ENCODE peak calls at places on chromosomes 4 and X, in nine cellular contexts. R is lower leg skin, G is adrenal gland, O is ovary, T is spleen, K is HCT116, A is A549, E is suprapubic skin, V is body of pancreas. J is an unnamed sample.

GRCh38 chr4:171650543-171650942 is 162.7 kb upstream of the GALNTL6 start:
- DNase-seq in R (no peak), G (no peak), O (no peak), T (no peak), K (no peak), A (no peak), E (no peak), V (no peak), J (no peak)

GRCh38 chr4:43374352-43374751 is 481.8 kb downstream of the GRXCR1 start:
- DNase-seq in R (no peak), G (no peak), O (no peak), T (no peak), K (no peak), A (no peak), E (no peak), V (no peak), J (no peak)

GRCh38 chrX:53089224-53089842 is 4.6 kb upstream of the KANTR start:
- DNase-seq in R (no peak), G (peak), O (peak), T (peak), K (peak), A (peak), E (no peak), V (peak), J (no peak)

GRCh38 chr4:2341911-2342652 is 76.4 kb downstream of the ZFYVE28 start:
- DNase-seq in R (peak), G (no peak), O (peak), T (peak), K (no peak), A (no peak), E (peak), V (no peak), J (peak)

GRCh38 chrX:20263474-20263873 is 3.2 kb downstream of the RPS6KA3 start:
- DNase-seq in R (no peak), G (no peak), O (no peak), T (no peak), K (no peak), A (peak), E (no peak), V (no peak), J (no peak)

GRCh38 chr4:153222790-153223417 is 18.7 kb downstream of the TRIM2 start:
- DNase-seq in R (peak), G (peak), O (peak), T (peak), K (no peak), A (no peak), E (peak), V (peak), J (peak)

GRCh38 chr4:143658336-143658735 is 42.1 kb downstream of the FREM3 start:
- DNase-seq in R (no peak), G (no peak), O (no peak), T (no peak), K (no peak), A (no peak), E (no peak), V (no peak), J (no peak)

GRCh38 chrX:120769576-120770341 is 105.9 kb downstream of the CT47B1 start:
- DNase-seq in R (no peak), G (peak), O (no peak), T (no peak), K (peak), A (peak), E (no peak), V (peak), J (no peak)

GRCh38 chr4:2799971-2800690 is 7.2 kb downstream of the SH3BP2 start:
- DNase-seq in R (peak), G (peak), O (peak), T (peak), K (no peak), A (no peak), E (peak), V (peak), J (no peak)

GRCh38 chr4:13645075-13645474 is 17.6 kb upstream of the BOD1L1 start:
- DNase-seq in R (no peak), G (no peak), O (no peak), T (no peak), K (no peak), A (no peak), E (no peak), V (no peak), J (no peak)

GRCh38 chr4:14924945-14925344 is 77.3 kb upstream of the CPEB2 start:
- DNase-seq in R (no peak), G (no peak), O (no peak), T (peak), K (no peak), A (no peak), E (no peak), V (no peak), J (no peak)

GRCh38 chr4:177356191-177356590 is 46.5 kb downstream of the NEIL3 start:
- DNase-seq in R (no peak), G (no peak), O (no peak), T (no peak), K (no peak), A (no peak), E (no peak), V (no peak), J (no peak)

GRCh38 chr4:6751611-6752485 is 30.7 kb upstream of the KIAA0232 start:
- DNase-seq in R (no peak), G (no peak), O (no peak), T (no peak), K (no peak), A (no peak), E (no peak), V (no peak), J (no peak)

GRCh38 chr4:6754481-6755087 is 27.9 kb upstream of the KIAA0232 start:
- DNase-seq in R (no peak), G (no peak), O (no peak), T (no peak), K (no peak), A (no peak), E (no peak), V (no peak), J (no peak)

GRCh38 chr4:6753891-6754290 is 28.6 kb upstream of the KIAA0232 start:
- DNase-seq in R (no peak), G (no peak), O (no peak), T (no peak), K (no peak), A (no peak), E (no peak), V (no peak), J (no peak)

GRCh38 chr4:6752486-6752829 is 30.1 kb upstream of the KIAA0232 start:
- DNase-seq in R (no peak), G (no peak), O (no peak), T (no peak), K (no peak), A (no peak), E (no peak), V (no peak), J (no peak)

GRCh38 chr4:6753103-6753560 is 29.4 kb upstream of the KIAA0232 start:
- DNase-seq in R (no peak), G (no peak), O (no peak), T (no peak), K (no peak), A (no peak), E (no peak), V (no peak), J (no peak)
- TF ChIP-seq POLR2A in R (no peak), G (no peak), O (no peak), T (no peak), K (no peak), A (no peak), E (no peak), V (no peak), J (no peak)

GRCh38 chr4:4884611-4885010 is 25.1 kb downstream of the MSX1 start:
- DNase-seq in R (peak), G (no peak), O (no peak), T (no peak), K (no peak), A (no peak), E (peak), V (no peak), J (no peak)

GRCh38 chr4:4881432-4881831 is 22.0 kb downstream of the MSX1 start:
- DNase-seq in R (no peak), G (no peak), O (no peak), T (no peak), K (no peak), A (no peak), E (no peak), V (no peak), J (no peak)

GRCh38 chr4:4875611-4876010 is 16.1 kb downstream of the MSX1 start:
- DNase-seq in R (no peak), G (no peak), O (no peak), T (no peak), K (no peak), A (no peak), E (no peak), V (no peak), J (no peak)

GRCh38 chr4:4876945-4877661 is 17.6 kb downstream of the MSX1 start:
- DNase-seq in R (no peak), G (no peak), O (no peak), T (no peak), K (no peak), A (no peak), E (peak), V (no peak), J (no peak)

DNA sequence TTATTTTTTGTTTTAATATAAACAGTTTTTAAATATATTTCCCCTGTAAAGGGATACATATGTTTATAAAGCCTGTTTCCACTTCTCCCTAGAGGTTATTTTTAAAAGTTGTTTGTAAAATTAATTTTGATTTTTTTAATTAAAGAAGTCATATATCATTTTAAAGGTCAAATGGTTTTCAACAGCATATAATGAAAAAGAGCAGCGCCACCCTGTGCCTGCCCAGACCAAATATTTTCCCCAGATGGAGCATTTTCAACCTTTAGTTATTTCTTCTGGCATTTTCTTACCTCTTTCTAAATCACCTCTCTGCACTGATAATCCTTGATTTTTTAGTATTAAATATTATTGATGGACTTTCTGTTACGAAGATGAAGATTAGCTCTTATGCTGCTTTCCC is 21.0 kb downstream of the MSX1 start:
- DNase-seq in R (no peak), G (no peak), O (no peak), T (no peak), K (no peak), A (no peak), E (no peak), V (no peak), J (no peak)
- TF ChIP-seq CTCF in R (no peak), G (peak), O (no peak), T (no peak), K (peak), A (peak), E (no peak), V (peak), J (no peak)

GRCh38 chrX:24026403-24026801 is 584 bp downstream of the KLHL15 start:
- DNase-seq in R (no peak), G (no peak), O (no peak), T (no peak), K (no peak), A (peak), E (no peak), V (no peak), J (no peak)

GRCh38 chrX:24023972-24024664 is 2.9 kb downstream of the KLHL15 start:
- DNase-seq in R (peak), G (no peak), O (no peak), T (no peak), K (no peak), A (no peak), E (no peak), V (peak), J (no peak)

GRCh38 chrX:24023538-24023937 is 3.4 kb downstream of the KLHL15 start:
- DNase-seq in R (no peak), G (no peak), O (no peak), T (no peak), K (no peak), A (no peak), E (no peak), V (no peak), J (no peak)

GRCh38 chrX:24025741-24026402 is 1.1 kb downstream of the KLHL15 start:
- DNase-seq in R (no peak), G (no peak), O (no peak), T (no peak), K (peak), A (peak), E (peak), V (peak), J (peak)

DNA sequence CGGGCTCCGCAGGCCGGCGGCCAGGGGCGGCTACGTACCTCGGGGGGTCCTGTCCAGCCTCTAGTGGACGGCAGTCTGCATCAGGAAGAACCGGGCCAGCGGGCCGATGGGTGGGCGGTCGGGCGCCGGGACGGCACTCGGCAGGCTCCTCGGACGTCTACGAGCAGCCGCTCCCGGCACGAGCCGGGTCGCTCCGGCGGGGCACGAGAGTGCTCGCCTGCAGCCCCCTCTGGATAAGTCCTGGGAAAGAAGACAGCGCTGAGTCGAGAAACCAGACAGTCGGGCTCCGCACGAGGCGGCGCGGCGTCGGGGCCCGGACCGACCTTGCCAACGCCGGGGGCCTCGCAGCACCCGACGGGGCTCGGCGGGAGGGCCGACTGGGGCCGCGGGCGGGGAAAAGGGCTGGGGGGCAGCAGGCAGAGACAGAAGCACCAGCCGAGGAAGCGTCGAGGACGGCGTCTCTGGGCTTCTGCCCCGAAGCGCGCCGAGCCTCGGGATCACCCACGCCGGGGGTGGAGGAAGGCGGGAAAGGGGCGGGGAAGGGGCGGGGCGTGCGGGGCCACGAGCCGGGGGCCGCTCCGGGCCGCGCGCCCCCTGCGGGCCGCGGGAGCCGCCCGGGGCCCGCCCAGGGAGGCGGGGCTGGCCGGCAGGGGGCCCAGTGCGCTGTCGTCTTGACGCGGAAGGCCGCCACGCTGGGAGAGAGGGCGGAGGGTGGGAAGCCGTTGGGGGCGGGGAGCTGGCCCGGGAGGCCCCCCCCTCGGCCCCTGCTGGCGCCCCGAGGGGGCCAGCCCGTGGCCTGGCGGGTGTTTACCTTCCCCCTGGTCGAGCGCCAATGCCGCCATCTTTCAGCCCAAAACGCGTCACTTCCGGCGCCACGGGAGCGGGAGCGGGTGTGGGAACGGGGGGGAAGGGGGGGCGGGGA is 1.9 kb downstream of the KLHL15 start:
- DNase-seq in R (peak), G (peak), O (peak), T (peak), K (peak), A (peak), E (peak), V (peak), J (peak)
- TF ChIP-seq POLR2A in R (peak), G (peak), O (peak), T (peak), K (peak), A (peak), E (peak), V (peak), J (peak)

DNA sequence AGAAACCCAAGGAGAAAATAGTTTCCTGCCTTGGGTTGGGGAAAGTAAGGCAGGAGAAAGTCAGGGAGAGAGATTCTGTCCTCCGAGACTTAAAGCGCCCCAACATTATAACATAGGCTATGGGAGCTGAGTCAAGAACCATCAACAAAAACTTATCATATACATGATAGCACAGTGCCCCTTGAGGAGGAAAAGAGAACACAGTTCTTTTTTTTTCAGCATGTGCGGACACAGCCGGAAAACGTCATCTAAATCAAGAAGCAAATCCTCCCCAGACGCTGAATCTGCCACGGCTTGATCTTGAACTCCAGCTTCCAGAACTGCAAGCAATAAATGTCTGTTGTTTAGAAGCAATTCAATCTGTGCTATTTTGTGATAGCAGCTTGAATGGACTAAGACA is 549.6 kb upstream of the PRKX start:
- DNase-seq in R (no peak), G (no peak), O (no peak), T (no peak), K (no peak), A (peak), E (no peak), V (no peak), J (no peak)
- TF ChIP-seq CTCF in R (no peak), G (no peak), O (no peak), T (no peak), K (no peak), A (no peak), E (no peak), V (peak), J (no peak)